ENCODE peak calls at places on chromosomes 6 and 20, in six cellular contexts. D is psoas muscle, Z is fibroblast of the aortic adventitia, R is breast epithelium, O is choroid plexus epithelial cell, Q is left lung. S is an unnamed sample.

GRCh38 chr6:87182321-87182720 is 27.0 kb downstream of the ZNF292 start:
- DNase-seq in D (no peak), Z (no peak), R (no peak), O (no peak), Q (no peak), S (no peak)

GRCh38 chr6:115474443-115475041 is 586.1 kb downstream of the FRK start:
- DNase-seq in D (no peak), Z (no peak), R (no peak), O (no peak), Q (no peak), S (no peak)

GRCh38 chr20:35674921-35675320 is 10.2 kb upstream of the CPNE1 start:
- DNase-seq in D (no peak), Z (no peak), R (no peak), O (no peak), Q (no peak), S (no peak)

GRCh38 chr6:147177286-147177685 is 26.9 kb upstream of the STXBP5 start:
- DNase-seq in D (no peak), Z (peak; percentile 73), R (no peak), O (peak; percentile 13), Q (no peak), S (peak; percentile 8)

GRCh38 chr6:40817369-40817768 is 221.7 kb downstream of the UNC5CL start:
- DNase-seq in D (no peak), Z (no peak), R (no peak), O (no peak), Q (no peak), S (no peak)

GRCh38 chr20:25499031-25499430 is 86.3 kb downstream of the NINL start:
- DNase-seq in D (no peak), Z (no peak), R (no peak), O (no peak), Q (no peak), S (no peak)

GRCh38 chr6:2793491-2794151 is 28.4 kb downstream of the WRNIP1 start:
- DNase-seq in D (no peak), Z (no peak), R (peak; percentile 48), O (peak; percentile 21), Q (peak; percentile 79), S (no peak)

GRCh38 chr6:16292942-16293341 is 54.6 kb downstream of the GMPR start:
- DNase-seq in D (no peak), Z (no peak), R (no peak), O (no peak), Q (no peak), S (peak; percentile 8)

GRCh38 chr20:32871622-32872160 is 13.0 kb downstream of the EFCAB8 start:
- DNase-seq in D (no peak), Z (no peak), R (no peak), O (no peak), Q (no peak), S (no peak)

GRCh38 chr6:16974729-16975359 is 127.0 kb upstream of the STMND1 start:
- DNase-seq in D (no peak), Z (peak; percentile 15), R (no peak), O (peak; percentile 9), Q (no peak), S (no peak)

GRCh38 chr6:149201068-149201655 is 116.3 kb upstream of the TAB2 start:
- DNase-seq in D (no peak), Z (no peak), R (no peak), O (no peak), Q (no peak), S (no peak)

GRCh38 chr20:38569747-38570519 is 11.1 kb upstream of the ADIG start:
- DNase-seq in D (no peak), Z (no peak), R (no peak), O (no peak), Q (no peak), S (no peak)

GRCh38 chr6:34179106-34179720 is 33.3 kb upstream of the GRM4 start:
- DNase-seq in D (no peak), Z (no peak), R (no peak), O (no peak), Q (no peak), S (no peak)
- H3K4me3 ChIP-seq in D (no peak overlapping the region), Z (no peak overlapping the region), R (no peak overlapping the region), O (no peak overlapping the region), Q (no peak overlapping the region), S (no peak overlapping the region)

GRCh38 chr6:28864321-28864923 is 59.4 kb downstream of the TRIM27 start:
- DNase-seq in D (no peak), Z (no peak), R (peak; percentile 58), O (peak; percentile 61), Q (no peak), S (no peak)
- TF ChIP-seq CTCF in D (no peak), Z (no peak), R (no peak), O (peak; percentile 48), Q (no peak), S (peak; percentile 16)

GRCh38 chr6:44122821-44123220 is 4.4 kb downstream of the MRPL14 start:
- DNase-seq in D (no peak), Z (peak; percentile 52), R (no peak), O (peak; percentile 42), Q (no peak), S (peak; percentile 28)
- H3K4me3 ChIP-seq in D (peak overlapping the region; percentile 98), Z (no peak overlapping the region), R (no peak overlapping the region), O (no peak overlapping the region), Q (no peak overlapping the region), S (no peak overlapping the region)

GRCh38 chr20:12210591-12210990 is 292.9 kb downstream of the BTBD3 start:
- DNase-seq in D (no peak), Z (no peak), R (no peak), O (no peak), Q (no peak), S (no peak)

GRCh38 chr20:12203399-12203798 is 285.7 kb downstream of the BTBD3 start:
- DNase-seq in D (no peak), Z (no peak), R (no peak), O (no peak), Q (no peak), S (no peak)

GRCh38 chr20:12203981-12204380 is 286.3 kb downstream of the BTBD3 start:
- DNase-seq in D (no peak), Z (no peak), R (no peak), O (no peak), Q (no peak), S (no peak)

GRCh38 chr20:12207875-12208274 is 290.2 kb downstream of the BTBD3 start:
- DNase-seq in D (no peak), Z (peak; percentile 63), R (no peak), O (peak; percentile 73), Q (no peak), S (peak; percentile 49)
- TF ChIP-seq CTCF in D (peak; percentile 26), Z (peak; percentile 84), R (no peak), O (peak; percentile 95), Q (peak; percentile 44), S (peak; percentile 92)

GRCh38 chr6:92847988-92848387 is 571.4 kb downstream of the EPHA7 start:
- DNase-seq in D (no peak), Z (no peak), R (no peak), O (no peak), Q (no peak), S (no peak)
- H3K4me3 ChIP-seq in D (no peak overlapping the region), Z (no peak overlapping the region), R (no peak overlapping the region), O (no peak overlapping the region), Q (no peak overlapping the region), S (no peak overlapping the region)

DNA sequence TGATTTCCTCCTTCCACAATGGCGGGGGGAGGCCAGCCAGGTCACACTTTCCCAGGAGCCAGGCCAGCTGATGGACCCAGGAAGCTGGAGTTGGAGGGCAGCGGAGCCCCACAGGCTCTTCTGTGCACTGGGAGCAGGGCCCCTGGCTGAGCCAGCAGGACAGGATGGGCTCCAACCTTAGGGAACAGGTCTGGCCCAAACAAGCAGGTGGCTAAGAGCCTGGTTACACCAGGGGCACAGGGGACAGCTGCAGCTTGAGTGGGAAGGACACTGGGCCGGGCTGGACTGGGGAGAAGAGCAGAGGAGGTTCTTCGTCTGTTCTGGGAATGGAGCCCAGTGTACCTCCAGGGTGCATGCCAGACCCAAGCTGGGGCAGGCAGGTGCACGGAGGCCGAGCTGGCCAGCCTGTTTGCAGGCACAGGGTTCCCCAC is 102.3 kb downstream of the DLL1 start:
- DNase-seq in D (no peak), Z (no peak), R (peak; percentile 58), O (no peak), Q (peak; percentile 54), S (no peak)
- TF ChIP-seq CTCF in D (no peak), Z (no peak), R (no peak), O (no peak), Q (no peak), S (no peak)